ENCODE peak calls at places on chromosomes 12 and 14, in eight cellular contexts. One of them, this sample, is unnamed.

GRCh38 chr12:70695361-70696023 is 58.3 kb upstream of the PTPRB start:
- DNase-seq in NCI-H510A treated with DMSO at 0.1 percent for 48 hours: no peak
- DNase-seq in HFF-Myc: no peak
- DNase-seq in KBM-7: no peak
- DNase-seq in glutamatergic neuron: no peak
- DNase-seq in NCI-H187: no peak
- DNase-seq in HEK293T: no peak
- DNase-seq in activated T-helper 1 cell treated with anti-CD3 and anti-CD28 coated beads, Interleukin-2, amount 50 U/mL, for 16 hours: no peak
- DNase-seq in this sample: no peak

GRCh38 chr12:116544656-116545055 is 14.5 kb upstream of the MAP1LC3B2 start:
- DNase-seq in NCI-H510A treated with DMSO at 0.1 percent for 48 hours: no peak
- DNase-seq in HFF-Myc: no peak
- DNase-seq in KBM-7: no peak
- DNase-seq in glutamatergic neuron: no peak
- DNase-seq in NCI-H187: no peak
- DNase-seq in HEK293T: no peak
- DNase-seq in activated T-helper 1 cell treated with anti-CD3 and anti-CD28 coated beads, Interleukin-2, amount 50 U/mL, for 16 hours: no peak
- DNase-seq in this sample: no peak

GRCh38 chr12:125032466-125033152 is 32.6 kb upstream of the AACS start:
- DNase-seq in NCI-H510A treated with DMSO at 0.1 percent for 48 hours: no peak
- DNase-seq in HFF-Myc: no peak
- DNase-seq in KBM-7: no peak
- DNase-seq in glutamatergic neuron: no peak
- DNase-seq in NCI-H187: no peak
- DNase-seq in HEK293T: no peak
- DNase-seq in activated T-helper 1 cell treated with anti-CD3 and anti-CD28 coated beads, Interleukin-2, amount 50 U/mL, for 16 hours: no peak
- DNase-seq in this sample: no peak

GRCh38 chr14:76920572-76921175 is 94.5 kb downstream of the LRRC74A start:
- DNase-seq in NCI-H510A treated with DMSO at 0.1 percent for 48 hours: no peak
- DNase-seq in HFF-Myc: no peak
- DNase-seq in KBM-7: no peak
- DNase-seq in glutamatergic neuron: peak; percentile 84
- DNase-seq in NCI-H187: peak; percentile 97
- DNase-seq in HEK293T: no peak
- DNase-seq in activated T-helper 1 cell treated with anti-CD3 and anti-CD28 coated beads, Interleukin-2, amount 50 U/mL, for 16 hours: no peak
- DNase-seq in this sample: no peak

GRCh38 chr12:47709277-47710048 is 3.6 kb upstream of the RPAP3 start:
- DNase-seq in NCI-H510A treated with DMSO at 0.1 percent for 48 hours: no peak
- DNase-seq in HFF-Myc: no peak
- DNase-seq in KBM-7: peak; percentile 63
- DNase-seq in glutamatergic neuron: no peak
- DNase-seq in NCI-H187: no peak
- DNase-seq in HEK293T: no peak
- DNase-seq in activated T-helper 1 cell treated with anti-CD3 and anti-CD28 coated beads, Interleukin-2, amount 50 U/mL, for 16 hours: no peak
- DNase-seq in this sample: no peak

GRCh38 chr14:45112886-45113772 is 21.2 kb downstream of the FKBP3 start:
- DNase-seq in NCI-H510A treated with DMSO at 0.1 percent for 48 hours: peak; percentile 89
- DNase-seq in HFF-Myc: no peak
- DNase-seq in KBM-7: no peak
- DNase-seq in glutamatergic neuron: no peak
- DNase-seq in NCI-H187: no peak
- DNase-seq in HEK293T: no peak
- DNase-seq in activated T-helper 1 cell treated with anti-CD3 and anti-CD28 coated beads, Interleukin-2, amount 50 U/mL, for 16 hours: no peak
- DNase-seq in this sample: no peak

GRCh38 chr14:53888535-53889386 is 67.9 kb downstream of the BMP4 start:
- DNase-seq in NCI-H510A treated with DMSO at 0.1 percent for 48 hours: no peak
- DNase-seq in HFF-Myc: no peak
- DNase-seq in KBM-7: no peak
- DNase-seq in glutamatergic neuron: no peak
- DNase-seq in NCI-H187: no peak
- DNase-seq in HEK293T: no peak
- DNase-seq in activated T-helper 1 cell treated with anti-CD3 and anti-CD28 coated beads, Interleukin-2, amount 50 U/mL, for 16 hours: no peak
- DNase-seq in this sample: no peak

GRCh38 chr12:119460876-119461275 is 126.3 kb downstream of the CCDC60 start:
- DNase-seq in NCI-H510A treated with DMSO at 0.1 percent for 48 hours: no peak
- DNase-seq in HFF-Myc: no peak
- DNase-seq in KBM-7: no peak
- DNase-seq in glutamatergic neuron: no peak
- DNase-seq in NCI-H187: no peak
- DNase-seq in HEK293T: no peak
- DNase-seq in activated T-helper 1 cell treated with anti-CD3 and anti-CD28 coated beads, Interleukin-2, amount 50 U/mL, for 16 hours: no peak
- DNase-seq in this sample: no peak

GRCh38 chr12:101204598-101205304 is 5.3 kb downstream of the SLC5A8 start:
- DNase-seq in NCI-H510A treated with DMSO at 0.1 percent for 48 hours: no peak
- DNase-seq in HFF-Myc: no peak
- DNase-seq in KBM-7: no peak
- DNase-seq in glutamatergic neuron: no peak
- DNase-seq in NCI-H187: no peak
- DNase-seq in HEK293T: no peak
- DNase-seq in activated T-helper 1 cell treated with anti-CD3 and anti-CD28 coated beads, Interleukin-2, amount 50 U/mL, for 16 hours: no peak
- DNase-seq in this sample: no peak

GRCh38 chr14:29310757-29311156 is 544.2 kb downstream of the FOXG1 start:
- DNase-seq in NCI-H510A treated with DMSO at 0.1 percent for 48 hours: no peak
- DNase-seq in HFF-Myc: peak; percentile 12
- DNase-seq in KBM-7: no peak
- DNase-seq in glutamatergic neuron: no peak
- DNase-seq in NCI-H187: no peak
- DNase-seq in HEK293T: no peak
- DNase-seq in activated T-helper 1 cell treated with anti-CD3 and anti-CD28 coated beads, Interleukin-2, amount 50 U/mL, for 16 hours: no peak
- DNase-seq in this sample: no peak

GRCh38 chr14:74064883-74065282 is 19.4 kb downstream of the ALDH6A1 start:
- DNase-seq in NCI-H510A treated with DMSO at 0.1 percent for 48 hours: no peak
- DNase-seq in HFF-Myc: no peak
- DNase-seq in KBM-7: no peak
- DNase-seq in glutamatergic neuron: no peak
- DNase-seq in NCI-H187: no peak
- DNase-seq in HEK293T: no peak
- DNase-seq in activated T-helper 1 cell treated with anti-CD3 and anti-CD28 coated beads, Interleukin-2, amount 50 U/mL, for 16 hours: no peak
- DNase-seq in this sample: no peak

GRCh38 chr12:22709292-22709691 is 84.3 kb downstream of the ETNK1 start:
- DNase-seq in NCI-H510A treated with DMSO at 0.1 percent for 48 hours: peak; percentile 4
- DNase-seq in HFF-Myc: no peak
- DNase-seq in KBM-7: peak; percentile 28
- DNase-seq in glutamatergic neuron: no peak
- DNase-seq in NCI-H187: no peak
- DNase-seq in HEK293T: peak; percentile 53
- DNase-seq in activated T-helper 1 cell treated with anti-CD3 and anti-CD28 coated beads, Interleukin-2, amount 50 U/mL, for 16 hours: no peak
- DNase-seq in this sample: peak; percentile 34

GRCh38 chr14:56422703-56423213 is 156.8 kb upstream of the TMEM260 start:
- DNase-seq in NCI-H510A treated with DMSO at 0.1 percent for 48 hours: peak; percentile 77
- DNase-seq in HFF-Myc: peak; percentile 27
- DNase-seq in KBM-7: peak; percentile 61
- DNase-seq in glutamatergic neuron: peak; percentile 35
- DNase-seq in NCI-H187: peak; percentile 55
- DNase-seq in HEK293T: peak; percentile 67
- DNase-seq in activated T-helper 1 cell treated with anti-CD3 and anti-CD28 coated beads, Interleukin-2, amount 50 U/mL, for 16 hours: no peak
- DNase-seq in this sample: peak; percentile 74

GRCh38 chr14:46580941-46581671 is 70.5 kb downstream of the RPL10L start:
- DNase-seq in NCI-H510A treated with DMSO at 0.1 percent for 48 hours: peak; percentile 0
- DNase-seq in HFF-Myc: no peak
- DNase-seq in KBM-7: peak; percentile 37
- DNase-seq in glutamatergic neuron: peak; percentile 33
- DNase-seq in NCI-H187: no peak
- DNase-seq in HEK293T: peak; percentile 18
- DNase-seq in activated T-helper 1 cell treated with anti-CD3 and anti-CD28 coated beads, Interleukin-2, amount 50 U/mL, for 16 hours: no peak
- DNase-seq in this sample: peak; percentile 25

GRCh38 chr12:14327717-14328116 is 37.8 kb upstream of the ATF7IP start:
- DNase-seq in NCI-H510A treated with DMSO at 0.1 percent for 48 hours: no peak
- DNase-seq in HFF-Myc: peak; percentile 29
- DNase-seq in KBM-7: peak; percentile 74
- DNase-seq in glutamatergic neuron: no peak
- DNase-seq in NCI-H187: no peak
- DNase-seq in HEK293T: no peak
- DNase-seq in activated T-helper 1 cell treated with anti-CD3 and anti-CD28 coated beads, Interleukin-2, amount 50 U/mL, for 16 hours: no peak
- DNase-seq in this sample: no peak

GRCh38 chr14:30874120-30874998 is at the start of gene COCH:
- DNase-seq in NCI-H510A treated with DMSO at 0.1 percent for 48 hours: peak; percentile 26
- DNase-seq in HFF-Myc: no peak
- DNase-seq in KBM-7: peak; percentile 49
- DNase-seq in glutamatergic neuron: peak; percentile 81
- DNase-seq in NCI-H187: peak; percentile 24
- DNase-seq in HEK293T: peak; percentile 60
- DNase-seq in activated T-helper 1 cell treated with anti-CD3 and anti-CD28 coated beads, Interleukin-2, amount 50 U/mL, for 16 hours: peak; percentile 3
- DNase-seq in this sample: peak; percentile 41